ENCODE peak calls at places on chromosome 2, in ten cellular contexts. H is AG09309, Q is cardiac muscle cell, L is A549, X is fibroblast of the aortic adventitia, P is colonic mucosa, G is retinal pigment epithelial cell, J is fibroblast of mammary gland, S is GM06990, R is heart left ventricle. B is an unnamed sample.

GRCh38 chr2:232525796-232526195 is at the start of gene CHRND:
- DNase-seq in L (no peak), J (no peak), P (no peak), X (no peak), H (no peak), G (no peak), Q (peak), R (peak), S (no peak), B (no peak)

GRCh38 chr2:168278424-168278888 is 31.1 kb upstream of the STK39 start:
- DNase-seq in G (peak), R (no peak), P (peak), L (no peak), H (peak), J (peak), S (no peak), Q (peak), X (peak), B (no peak)

GRCh38 chr2:166127217-166128155 is at the start of gene SCN1A:
- DNase-seq in L (peak), J (peak), G (peak), X (peak), S (peak), P (no peak), H (peak), R (no peak), Q (peak), B (peak)

GRCh38 chr2:43105586-43106562 is 120.5 kb downstream of the ZFP36L2 start:
- DNase-seq in J (peak), S (no peak), R (peak), H (no peak), Q (peak), X (peak), G (no peak), P (peak), L (peak), B (peak)

GRCh38 chr2:106566050-106566449 is 78.9 kb downstream of the CD8B2 start:
- DNase-seq in R (peak), P (no peak), Q (no peak), L (no peak), J (peak), H (no peak), S (no peak), G (no peak), X (no peak), B (no peak)

GRCh38 chr2:238271061-238271554 is 17.3 kb downstream of the PER2 start:
- DNase-seq in Q (no peak), X (no peak), L (no peak), J (no peak), H (no peak), S (no peak), G (no peak), R (no peak), P (no peak), B (no peak)

GRCh38 chr2:24459224-24459799 is 31.7 kb upstream of the NCOA1 start:
- DNase-seq in G (no peak), Q (no peak), S (no peak), L (no peak), J (no peak), X (no peak), H (no peak), P (no peak), R (no peak), B (no peak)

GRCh38 chr2:30366199-30366691 is 80.8 kb upstream of the LCLAT1 start:
- DNase-seq in S (peak), R (peak), J (peak), L (no peak), G (peak), X (no peak), P (no peak), H (no peak), Q (no peak), B (peak)

GRCh38 chr2:13597176-13597575 is 880.4 kb downstream of the TRIB2 start:
- DNase-seq in Q (no peak), S (no peak), X (no peak), P (no peak), J (no peak), L (no peak), R (no peak), G (no peak), H (no peak), B (no peak)

GRCh38 chr2:108945969-108946368 is 43.1 kb downstream of the EDAR start:
- DNase-seq in X (no peak), H (no peak), R (peak), Q (no peak), S (no peak), J (no peak), G (no peak), P (no peak), L (no peak), B (no peak)

GRCh38 chr2:86500325-86500724 is 59.2 kb downstream of the KDM3A start:
- DNase-seq in Q (no peak), L (peak), R (no peak), J (no peak), X (no peak), S (no peak), H (no peak), G (no peak), P (no peak), B (no peak)

GRCh38 chr2:12897181-12897580 is 180.4 kb downstream of the TRIB2 start:
- DNase-seq in J (no peak), P (no peak), L (no peak), H (no peak), S (no peak), G (no peak), Q (no peak), R (no peak), X (no peak), B (no peak)

GRCh38 chr2:63790913-63791312 is 50.8 kb upstream of the UGP2 start:
- DNase-seq in S (no peak), G (peak), Q (peak), J (peak), R (no peak), H (peak), P (no peak), X (peak), L (peak), B (no peak)

GRCh38 chr2:20313659-20314058 is 37.0 kb downstream of the PUM2 start:
- DNase-seq in L (no peak), S (no peak), P (no peak), R (no peak), G (no peak), H (no peak), X (no peak), Q (no peak), J (peak), B (no peak)

GRCh38 chr2:218168635-218169462 is 2.1 kb upstream of the CXCR1 start:
- DNase-seq in J (peak), X (peak), G (no peak), Q (peak), L (peak), R (peak), P (peak), S (no peak), H (no peak), B (peak)

GRCh38 chr2:98412751-98413445 is 31.8 kb upstream of the INPP4A start:
- DNase-seq in P (peak), Q (peak), J (peak), R (peak), L (peak), X (peak), H (no peak), S (no peak), G (peak), B (peak)

GRCh38 chr2:156784034-156784433 is 347.9 kb downstream of the GPD2 start:
- DNase-seq in Q (no peak), S (no peak), G (no peak), J (peak), H (no peak), R (no peak), L (no peak), X (no peak), P (peak), B (no peak)

GRCh38 chr2:68469935-68470334 is 2.5 kb downstream of the APLF start:
- DNase-seq in Q (no peak), R (no peak), L (no peak), X (no peak), S (no peak), J (peak), H (no peak), P (no peak), G (peak), B (no peak)

GRCh38 chr2:238847841-238848565 is at the start of gene TWIST2:
- DNase-seq in L (peak), P (peak), R (peak), H (peak), S (no peak), X (peak), G (no peak), Q (peak), J (peak), B (no peak)

GRCh38 chr2:236720974-236721600 is 151.5 kb downstream of the ACKR3 start:
- DNase-seq in J (no peak), P (no peak), S (no peak), R (no peak), X (no peak), G (no peak), L (no peak), Q (no peak), H (no peak), B (no peak)

GRCh38 chr2:48230834-48231233 is 299.1 kb upstream of the STON1 start:
- DNase-seq in J (no peak), P (no peak), Q (no peak), G (no peak), H (no peak), X (no peak), S (no peak), R (no peak), L (no peak), B (no peak)

GRCh38 chr2:180033993-180034894 is 27.1 kb upstream of the CWC22 start:
- DNase-seq in L (no peak), R (peak), P (no peak), S (no peak), G (peak), Q (peak), J (peak), H (no peak), X (peak), B (no peak)

GRCh38 chr2:197387179-197387578 is 47.6 kb downstream of the SF3B1 start:
- DNase-seq in R (no peak), G (no peak), P (no peak), X (no peak), H (no peak), L (no peak), S (no peak), J (no peak), Q (no peak), B (no peak)

GRCh38 chr2:186516396-186516795 is 30.3 kb downstream of the ZC3H15 start:
- DNase-seq in R (no peak), H (no peak), L (no peak), J (no peak), G (no peak), Q (no peak), P (no peak), S (no peak), X (no peak), B (no peak)

GRCh38 chr2:112623913-112624777 is 21.6 kb upstream of the SLC20A1 start:
- DNase-seq in H (peak), G (no peak), R (no peak), Q (peak), S (no peak), J (peak), L (peak), X (peak), P (peak), B (peak)

GRCh38 chr2:210054696-210055095 is 52.3 kb downstream of the RPE start:
- DNase-seq in Q (no peak), X (no peak), S (no peak), G (no peak), H (no peak), L (no peak), R (no peak), P (no peak), J (no peak), B (no peak)

GRCh38 chr2:1224901-1225300 is 188.4 kb upstream of the TPO start:
- DNase-seq in J (no peak), S (no peak), R (no peak), G (no peak), P (no peak), H (no peak), X (no peak), L (no peak), Q (no peak), B (no peak)

GRCh38 chr2:54881759-54882158 is 158.3 kb downstream of the EML6 start:
- DNase-seq in R (no peak), L (no peak), H (no peak), S (no peak), X (no peak), P (no peak), J (no peak), G (no peak), Q (no peak), B (no peak)

DNA sequence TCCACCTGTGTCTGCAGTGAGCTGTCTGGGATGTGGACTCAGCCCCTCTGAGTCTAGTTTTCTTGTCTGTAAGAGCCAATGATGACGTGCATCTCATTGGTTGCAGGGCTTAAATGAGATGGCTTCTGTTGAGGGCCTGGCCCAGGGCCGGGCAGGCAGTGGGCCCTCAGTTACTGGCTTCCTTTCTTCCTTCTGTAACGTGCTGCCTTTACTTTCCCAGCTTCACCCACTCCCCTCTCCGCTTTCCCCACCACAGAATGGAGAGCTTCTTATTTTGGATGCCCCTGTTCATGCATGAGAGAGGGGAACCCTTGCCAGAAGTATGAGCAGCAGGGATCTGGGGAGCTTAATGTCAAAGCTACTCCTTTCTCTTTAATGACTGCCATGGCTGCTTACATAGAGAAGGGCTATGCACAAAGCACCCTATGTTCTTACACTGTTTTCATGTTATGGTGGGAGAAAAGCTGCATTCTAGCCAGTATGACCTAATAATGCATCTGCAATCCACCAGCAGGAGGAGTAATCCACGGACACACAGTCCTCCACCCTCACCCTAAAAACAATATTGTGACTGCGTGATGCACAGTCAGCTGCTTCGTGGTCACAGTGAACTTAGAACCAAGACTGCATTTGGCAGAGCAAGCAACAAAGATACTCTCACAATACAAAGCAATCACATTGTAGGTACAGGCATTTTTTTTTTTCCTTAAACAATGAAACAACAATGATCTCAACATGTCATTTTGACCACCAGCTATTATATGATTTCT is 37.2 kb downstream of the CREG2 start:
- DNase-seq in P (no peak), X (peak), Q (peak), L (peak), S (no peak), H (no peak), G (no peak), J (peak), R (no peak), B (no peak)
- TF ChIP-seq CTCF in P (no peak), X (peak), Q (peak), L (peak), S (no peak), H (peak), G (peak), J (peak), R (no peak), B (no peak)

DNA sequence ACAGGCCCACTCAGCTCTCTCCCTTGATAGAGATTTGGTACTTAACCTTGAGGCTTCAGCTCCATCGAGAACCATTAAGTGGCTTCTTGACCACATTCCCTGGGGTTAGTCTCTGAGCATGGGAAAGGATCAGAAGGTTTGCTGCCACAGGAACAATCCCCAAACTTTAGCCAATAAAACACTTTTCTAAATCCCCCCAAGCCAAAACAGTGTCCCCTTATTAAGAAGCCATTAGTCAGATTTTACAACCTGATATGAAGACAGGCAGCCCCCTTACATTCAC is 37.7 kb upstream of the SLC8A1 start:
- DNase-seq in H (no peak), Q (no peak), P (no peak), X (no peak), L (no peak), R (no peak), S (no peak), G (no peak), J (no peak), B (no peak)
- H3K4me3 ChIP-seq in H (no peak), Q (peak), P (no peak), X (peak), L (peak), R (peak), S (no peak), G (no peak), J (no peak), B (no peak)

DNA sequence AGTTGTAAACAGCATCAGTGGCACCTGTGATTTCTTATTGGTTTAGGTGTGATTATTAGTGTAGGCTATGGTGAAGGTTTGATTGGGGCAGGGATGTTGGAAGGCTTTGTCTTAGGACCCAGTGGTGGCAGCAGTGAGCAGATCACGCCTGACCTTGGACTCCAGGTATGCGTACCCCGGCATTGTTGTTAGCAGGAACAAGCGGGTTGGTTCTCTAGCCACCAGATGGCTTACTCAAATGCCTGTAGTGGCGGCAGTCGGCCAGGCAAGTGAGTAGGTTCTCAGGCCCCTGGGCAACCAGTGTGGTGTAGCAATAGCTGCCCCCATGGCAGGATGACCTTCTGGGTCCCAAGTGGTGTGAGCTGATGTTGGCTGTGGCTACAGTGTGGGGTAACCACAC is 558.3 kb downstream of the KCNJ3 start:
- DNase-seq in P (no peak), G (no peak), X (no peak), L (peak), Q (no peak), H (no peak), S (no peak), J (no peak), R (no peak), B (peak)
- TF ChIP-seq CTCF in P (no peak), G (no peak), X (no peak), L (no peak), Q (no peak), H (no peak), S (peak), J (no peak), R (no peak), B (no peak)

DNA sequence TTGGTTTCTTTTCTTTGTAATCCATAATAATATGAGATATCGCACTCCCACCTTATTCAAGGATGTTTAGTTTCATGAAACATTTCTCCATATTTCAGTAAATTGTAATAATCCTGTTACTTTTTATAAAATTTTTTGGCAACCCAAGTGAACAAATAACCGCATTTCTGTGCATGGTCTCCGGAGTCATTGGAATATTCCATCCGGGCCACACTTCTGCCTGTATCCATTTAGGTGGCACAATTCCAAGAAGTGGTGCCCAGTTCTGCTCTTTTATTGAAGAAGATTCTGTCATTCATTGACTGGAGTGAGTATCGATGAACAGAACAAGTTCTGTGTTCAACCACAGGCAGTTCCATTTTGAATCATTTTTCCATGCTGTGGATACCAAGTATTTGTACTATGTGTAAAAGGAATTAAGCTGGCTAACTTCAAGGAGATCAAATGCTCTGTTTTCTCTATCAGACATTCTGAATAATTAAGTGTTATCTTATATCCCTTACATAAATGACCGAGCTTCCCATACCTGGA is 26.6 kb upstream of the ICOS start:
- DNase-seq in L (no peak), J (peak), X (no peak), R (no peak), P (no peak), S (no peak), Q (no peak), G (no peak), H (no peak), B (no peak)
- H3K4me3 ChIP-seq in L (no peak), J (peak), X (no peak), R (peak), P (no peak), S (no peak), Q (no peak), G (no peak), H (no peak), B (no peak)

GRCh38 chr2:47075361-47076125 is 79.6 kb downstream of the STPG4 start:
- DNase-seq in J (no peak), S (no peak), L (peak), Q (no peak), X (peak), G (no peak), H (no peak), R (no peak), P (no peak), B (no peak)
- TF ChIP-seq CTCF in J (no peak), S (no peak), L (no peak), Q (no peak), X (peak), G (no peak), H (peak), R (no peak), P (no peak), B (no peak)

GRCh38 chr2:175840261-175840660 is 161.8 kb downstream of the LNPK start:
- DNase-seq in Q (no peak), H (no peak), L (no peak), R (no peak), P (no peak), S (no peak), G (no peak), J (peak), X (peak), B (no peak)
- H3K4me3 ChIP-seq in Q (no peak), H (no peak), L (no peak), R (no peak), P (no peak), S (no peak), G (no peak), J (no peak), X (no peak), B (no peak)

GRCh38 chr2:64865831-64866146 is 123.4 kb upstream of the SLC1A4 start:
- DNase-seq in H (no peak), P (no peak), Q (no peak), R (no peak), G (no peak), X (peak), S (no peak), J (no peak), L (no peak), B (no peak)
- TF ChIP-seq CTCF in H (no peak), P (peak), Q (no peak), R (peak), G (no peak), X (no peak), S (no peak), J (no peak), L (peak), B (no peak)

B was measured in GM12865.